ENCODE peak calls at places on chromosomes 11 and 22, in four cellular contexts. K is NCI-H69; O is EH; L is activated CD4-positive, alpha-beta T cell treated with anti-CD3 and anti-CD28 coated beads for 4 hours. C is an unnamed sample.

GRCh38 chr11:10592331-10592730 is 23.9 kb upstream of the LYVE1 start:
- DNase-seq in K (no peak), O (peak; percentile 95), L (no peak), C (peak; percentile 63)

GRCh38 chr11:75347781-75348613 is 3.5 kb downstream of the ARRB1 start:
- DNase-seq in K (peak; percentile 49), O (peak; percentile 97), L (no peak), C (no peak)

GRCh38 chr11:64856382-64857227 is 12.2 kb upstream of the CDC42BPG start:
- DNase-seq in K (peak; percentile 17), O (peak; percentile 90), L (peak; percentile 50), C (peak; percentile 76)

GRCh38 chr11:1163911-1164735 is 6.4 kb downstream of the MUC5AC start:
- DNase-seq in K (peak; percentile 20), O (no peak), L (no peak), C (no peak)

GRCh38 chr11:69489031-69489745 is 7.7 kb downstream of the LINC01488 start:
- DNase-seq in K (no peak), O (peak; percentile 27), L (no peak), C (no peak)

GRCh38 chr11:61120865-61121831 is 18.9 kb downstream of the CD5 start:
- DNase-seq in K (no peak), O (peak; percentile 23), L (peak; percentile 49), C (no peak)

GRCh38 chr11:133898031-133898769 is 52.9 kb upstream of the SPATA19 start:
- DNase-seq in K (peak; percentile 7), O (no peak), L (no peak), C (no peak)

GRCh38 chr11:113664981-113665710 is 41.0 kb downstream of the TMPRSS5 start:
- DNase-seq in K (peak; percentile 48), O (no peak), L (no peak), C (no peak)

GRCh38 chr22:17214416-17215043 is 4.7 kb downstream of the ADA2 start:
- DNase-seq in K (no peak), O (no peak), L (no peak), C (no peak)